ENCODE peak calls at places on chromosomes 11 and 22, in nine cellular contexts. S is omental fat pad, M is foreskin fibroblast, K is OCI-LY7, R is left ventricle myocardium inferior, H is HCT116, G is nephron progenitor cell, V is mucosa of descending colon, F is astrocyte of the spinal cord. D is an unnamed sample.

GRCh38 chr22:45917146-45917545 is 59.8 kb downstream of the WNT7B start:
- DNase-seq in K (no peak), H (no peak), M (no peak), F (no peak), S (no peak), R (no peak), V (no peak), G (no peak), D (no peak)

GRCh38 chr11:35927730-35928129 is 16.1 kb upstream of the LDLRAD3 start:
- DNase-seq in G (no peak), R (peak), M (peak), H (no peak), K (no peak), V (peak), F (no peak), S (peak), D (no peak)

GRCh38 chr22:44587004-44587793 is 89.2 kb upstream of the RTL6 start:
- DNase-seq in H (no peak), F (peak), K (no peak), S (no peak), M (no peak), V (no peak), G (peak), R (peak), D (no peak)

GRCh38 chr22:36659762-36660509 is 43.6 kb downstream of the CACNG2 start:
- DNase-seq in V (peak), F (peak), R (peak), H (peak), G (no peak), M (peak), S (peak), K (no peak), D (no peak)

GRCh38 chr22:49770454-49771265 is 57.0 kb downstream of the BRD1 start:
- DNase-seq in F (no peak), R (peak), H (no peak), M (no peak), V (peak), G (no peak), S (no peak), K (no peak), D (no peak)

GRCh38 chr22:19510919-19511341 is 13.3 kb downstream of the CLDN5 start:
- DNase-seq in H (no peak), F (no peak), R (no peak), K (no peak), M (no peak), S (no peak), G (no peak), V (no peak), D (no peak)

GRCh38 chr11:94948070-94948617 is 25.2 kb downstream of the CWC15 start:
- DNase-seq in M (peak), F (peak), K (no peak), V (no peak), G (no peak), S (no peak), H (no peak), R (no peak), D (no peak)

GRCh38 chr11:13923716-13924650 is 38.5 kb upstream of the SPON1 start:
- DNase-seq in H (peak), F (no peak), S (no peak), V (no peak), K (peak), M (no peak), R (no peak), G (no peak), D (no peak)

GRCh38 chr22:32803020-32803758 is 1.7 kb downstream of the TIMP3 start:
- DNase-seq in M (peak), S (no peak), R (peak), F (peak), K (no peak), V (no peak), G (peak), H (no peak), D (no peak)

GRCh38 chr11:35364101-35364780 is 55.1 kb downstream of the SLC1A2 start:
- DNase-seq in G (no peak), V (no peak), K (no peak), F (peak), H (peak), M (peak), R (peak), S (no peak), D (no peak)

GRCh38 chr11:35192347-35192746 is 53.4 kb downstream of the CD44 start:
- DNase-seq in S (no peak), F (no peak), K (no peak), M (peak), H (no peak), R (peak), V (peak), G (peak), D (no peak)

GRCh38 chr11:9232482-9232881 is 32.7 kb downstream of the DENND5A start:
- DNase-seq in F (no peak), M (no peak), V (no peak), R (no peak), S (no peak), G (no peak), K (no peak), H (no peak), D (no peak)

GRCh38 chr11:7307836-7308235 is 56.1 kb downstream of the SYT9 start:
- DNase-seq in S (no peak), F (no peak), R (no peak), G (no peak), H (no peak), V (no peak), M (no peak), K (no peak), D (no peak)

GRCh38 chr11:3959015-3959917 is 103.8 kb downstream of the STIM1 start:
- DNase-seq in M (peak), R (no peak), F (peak), G (no peak), H (no peak), V (no peak), K (peak), S (no peak), D (no peak)

GRCh38 chr22:22840778-22841177 is 46.8 kb upstream of the IGLL5 start:
- DNase-seq in R (no peak), H (no peak), V (no peak), G (no peak), S (no peak), M (no peak), F (no peak), K (no peak), D (no peak)

GRCh38 chr11:125591659-125592304 is 870 bp upstream of the STT3A start:
- DNase-seq in H (no peak), G (peak), F (peak), S (peak), R (peak), K (peak), V (peak), M (peak), D (peak)

GRCh38 chr11:112513936-112514716 is 253.5 kb upstream of the PLET1 start:
- DNase-seq in K (no peak), G (no peak), S (no peak), F (no peak), R (no peak), H (no peak), V (no peak), M (no peak), D (peak)

GRCh38 chr11:46017341-46017740 is 94.9 kb downstream of the LARGE2 start:
- DNase-seq in F (no peak), H (no peak), K (no peak), G (no peak), R (no peak), M (no peak), V (no peak), S (no peak), D (no peak)
- TF ChIP-seq CTCF in F (no peak), H (no peak), K (no peak), G (no peak), R (no peak), M (no peak), V (no peak), S (no peak), D (peak)

GRCh38 chr22:48748113-48748859 is 1079.4 kb downstream of the BRD1 start:
- DNase-seq in G (no peak), K (no peak), M (no peak), R (no peak), V (peak), H (no peak), F (no peak), S (peak), D (no peak)
- TF ChIP-seq CTCF in G (no peak), K (no peak), M (no peak), R (no peak), V (no peak), H (no peak), F (no peak), S (no peak), D (no peak)

GRCh38 chr22:38124236-38124974 is 13.9 kb upstream of the BAIAP2L2 start:
- DNase-seq in V (no peak), R (no peak), H (no peak), K (no peak), M (no peak), G (no peak), F (no peak), S (no peak), D (no peak)

GRCh38 chr22:38120359-38121110 is 10.1 kb upstream of the BAIAP2L2 start:
- DNase-seq in V (peak), K (no peak), G (no peak), F (no peak), H (no peak), S (no peak), R (no peak), M (no peak), D (no peak)

GRCh38 chr22:38125038-38125610 is 14.6 kb upstream of the BAIAP2L2 start:
- DNase-seq in R (no peak), M (no peak), F (no peak), K (no peak), V (no peak), G (no peak), H (no peak), S (no peak), D (no peak)

GRCh38 chr22:38125731-38126344 is 15.4 kb upstream of the BAIAP2L2 start:
- DNase-seq in H (no peak), K (no peak), R (no peak), S (no peak), F (no peak), G (no peak), V (no peak), M (no peak), D (no peak)

DNA sequence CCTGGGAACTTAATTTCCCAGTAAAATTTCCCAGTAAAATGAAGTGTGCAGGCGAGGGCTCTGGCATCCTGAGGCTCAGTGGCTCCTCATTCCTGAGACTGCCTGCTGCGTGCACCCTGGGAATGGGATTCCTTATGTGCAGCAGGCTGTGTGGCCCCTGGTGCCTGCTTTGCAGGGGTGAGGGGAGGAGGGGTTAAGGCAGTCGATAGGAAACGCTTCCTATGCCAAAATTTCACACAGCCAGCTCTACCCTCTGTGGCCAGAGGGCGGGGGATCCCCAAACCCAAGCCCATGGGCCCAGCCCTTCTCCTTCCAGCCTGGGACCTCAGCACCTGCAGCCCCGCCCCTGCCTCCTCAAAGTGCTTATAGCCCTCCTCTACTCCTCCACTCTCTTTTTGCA is 12.1 kb upstream of the BAIAP2L2 start:
- DNase-seq in G (no peak), K (peak), M (no peak), R (no peak), F (no peak), S (no peak), H (no peak), V (no peak), D (no peak)
- TF ChIP-seq CTCF in G (no peak), K (no peak), M (no peak), R (no peak), F (no peak), S (no peak), H (no peak), V (no peak), D (no peak)

GRCh38 chr22:25382762-25383161 is 163.3 kb downstream of the CRYBB2 start:
- DNase-seq in V (no peak), R (no peak), F (no peak), K (no peak), M (no peak), H (no peak), G (no peak), S (no peak), D (no peak)
- TF ChIP-seq CTCF in V (no peak), R (peak), F (peak), K (peak), M (peak), H (no peak), G (no peak), S (no peak), D (no peak)

GRCh38 chr11:68008381-68009337 is 1.5 kb upstream of the ALDH3B1 start:
- DNase-seq in F (no peak), R (no peak), S (no peak), V (peak), G (no peak), H (no peak), K (peak), M (no peak), D (no peak)

GRCh38 chr11:68007498-68008380 is 2.4 kb upstream of the ALDH3B1 start:
- DNase-seq in H (no peak), S (no peak), M (no peak), V (peak), G (no peak), R (no peak), F (no peak), K (no peak), D (no peak)

GRCh38 chr11:68010058-68011041 is at the start of gene ALDH3B1:
- DNase-seq in M (peak), G (peak), F (peak), S (peak), V (peak), R (peak), K (peak), H (peak), D (peak)

GRCh38 chr11:68011046-68011943 is 1.2 kb downstream of the ALDH3B1 start:
- DNase-seq in M (no peak), H (no peak), F (no peak), V (no peak), R (no peak), K (no peak), G (no peak), S (no peak), D (no peak)

DNA sequence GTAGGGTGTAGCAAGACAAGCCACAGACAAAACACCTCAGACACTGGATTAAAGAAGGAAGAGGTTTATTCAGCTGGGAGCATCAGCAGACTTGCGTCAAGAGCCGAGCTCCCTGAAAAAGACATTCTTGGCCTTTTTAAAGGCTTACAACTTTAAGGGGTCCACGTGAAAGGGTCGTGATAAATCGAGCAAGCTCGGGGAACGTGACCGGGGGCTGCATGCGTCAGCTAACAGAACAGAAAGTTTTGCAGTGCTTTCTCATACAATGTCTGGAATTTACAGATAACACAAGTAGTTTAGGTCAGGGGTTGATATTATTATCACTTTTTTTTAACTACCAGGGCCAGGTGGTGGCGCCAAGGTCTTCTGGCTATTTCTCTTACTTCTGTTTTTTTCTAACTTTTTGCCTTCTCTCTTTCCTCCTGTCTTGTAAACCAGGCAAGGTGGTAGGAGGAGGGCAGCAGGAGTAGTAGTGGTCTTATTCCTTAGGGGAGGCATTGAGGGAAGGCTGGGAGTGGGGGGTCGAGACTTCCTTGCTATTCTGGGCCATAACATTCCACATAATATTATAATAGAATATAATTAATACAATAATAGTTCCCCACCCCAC is 631 bp upstream of the ALDH3B1 start:
- DNase-seq in R (no peak), F (peak), S (no peak), K (peak), H (no peak), G (no peak), V (no peak), M (peak), D (no peak)
- TF ChIP-seq CTCF in R (no peak), F (peak), S (no peak), K (peak), H (no peak), G (no peak), V (no peak), M (peak), D (no peak)

GRCh38 chr11:119473226-119473625 is 50.3 kb upstream of the THY1 start:
- DNase-seq in V (no peak), S (no peak), M (no peak), K (no peak), H (no peak), G (no peak), F (no peak), R (no peak), D (no peak)

GRCh38 chr11:119470316-119471266 is 47.6 kb upstream of the THY1 start:
- DNase-seq in F (peak), K (no peak), V (no peak), R (no peak), S (no peak), M (peak), G (no peak), H (no peak), D (no peak)

GRCh38 chr11:119472186-119472855 is 49.3 kb upstream of the THY1 start:
- DNase-seq in V (no peak), H (no peak), G (no peak), R (no peak), K (no peak), F (peak), S (no peak), M (peak), D (no peak)

GRCh38 chr11:119472856-119473222 is 49.9 kb upstream of the THY1 start:
- DNase-seq in V (no peak), S (no peak), G (no peak), F (no peak), R (no peak), M (no peak), K (no peak), H (no peak), D (no peak)

DNA sequence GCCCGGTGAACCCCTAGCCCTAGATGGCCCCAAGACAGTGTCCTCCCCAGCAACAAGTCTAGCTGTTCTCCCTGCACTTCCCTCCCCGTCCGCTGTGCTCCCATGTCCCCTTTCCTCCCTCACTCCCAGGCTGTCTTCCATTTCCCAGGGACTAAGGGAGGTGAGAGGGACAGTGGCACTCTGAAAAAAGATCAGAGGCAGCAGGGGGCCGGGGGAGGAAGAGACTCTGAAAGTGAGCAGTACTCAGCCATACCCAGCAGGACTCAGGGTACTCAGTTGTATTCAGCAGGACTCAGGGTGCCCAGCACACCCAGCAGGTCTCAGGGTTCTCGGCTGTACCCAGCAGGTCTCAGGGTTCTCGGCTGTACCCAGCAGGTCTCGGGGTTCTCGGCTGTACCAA is 48.4 kb upstream of the THY1 start:
- DNase-seq in F (no peak), S (no peak), K (no peak), G (no peak), M (no peak), R (no peak), H (no peak), V (no peak), D (no peak)
- TF ChIP-seq CTCF in F (no peak), S (no peak), K (no peak), G (no peak), M (no peak), R (no peak), H (no peak), V (no peak), D (no peak)

GRCh38 chr22:37784829-37785495 is 22.8 kb upstream of the GCAT start:
- DNase-seq in K (no peak), H (peak), F (no peak), R (no peak), V (peak), S (no peak), M (no peak), G (no peak), D (no peak)

GRCh38 chr22:37777122-37777687 is 30.5 kb upstream of the GCAT start:
- DNase-seq in G (peak), V (peak), R (no peak), F (peak), S (no peak), M (peak), H (peak), K (peak), D (no peak)

GRCh38 chr22:37782340-37783168 is 25.2 kb upstream of the GCAT start:
- DNase-seq in F (peak), V (no peak), K (no peak), R (no peak), M (peak), G (no peak), H (peak), S (no peak), D (no peak)

GRCh38 chr22:37778370-37779009 is 29.2 kb upstream of the GCAT start:
- DNase-seq in K (no peak), F (no peak), H (no peak), V (no peak), R (no peak), M (no peak), G (no peak), S (no peak), D (no peak)

GRCh38 chr22:37781434-37782059 is 26.2 kb upstream of the GCAT start:
- DNase-seq in M (peak), H (no peak), F (no peak), V (no peak), K (peak), R (no peak), G (no peak), S (no peak), D (no peak)
- TF ChIP-seq CTCF in M (peak), H (no peak), F (peak), V (no peak), K (peak), R (peak), G (no peak), S (no peak), D (no peak)

DNA sequence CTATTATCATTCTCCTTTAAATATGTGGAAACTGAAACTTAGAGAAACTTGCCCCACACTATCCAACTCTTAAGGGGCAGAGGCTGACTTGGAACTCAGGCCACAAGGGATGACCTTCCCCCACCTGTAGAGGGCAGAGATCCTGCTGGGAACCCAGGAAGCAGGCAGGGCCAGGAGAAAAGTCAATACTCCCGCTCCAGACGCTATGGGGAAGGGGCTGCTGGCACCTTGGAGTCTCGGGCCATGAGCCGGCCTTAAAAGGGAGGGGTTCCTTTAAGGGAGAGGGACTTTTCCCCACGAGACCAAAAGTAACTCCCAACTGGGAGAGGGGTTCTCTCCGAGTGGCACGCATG is 620 bp upstream of the ANO5 start:
- DNase-seq in M (peak), F (no peak), R (peak), V (peak), H (no peak), S (no peak), K (no peak), G (no peak), D (no peak)
- TF ChIP-seq CTCF in M (no peak), F (no peak), R (no peak), V (no peak), H (no peak), S (no peak), K (no peak), G (peak), D (peak)

GRCh38 chr11:64268687-64269379 is 15.6 kb downstream of the BAD start:
- DNase-seq in F (peak), K (peak), S (no peak), G (peak), H (no peak), V (peak), M (peak), R (peak), D (peak)

GRCh38 chr11:64268028-64268686 is 16.3 kb downstream of the BAD start:
- DNase-seq in K (no peak), V (no peak), H (no peak), R (no peak), M (no peak), F (no peak), G (no peak), S (no peak), D (no peak)

GRCh38 chr11:64271339-64272132 is 12.9 kb downstream of the BAD start:
- DNase-seq in V (peak), S (peak), G (peak), H (no peak), F (peak), M (peak), R (peak), K (peak), D (peak)

GRCh38 chr11:64267207-64267945 is 16.0 kb downstream of the PLCB3 start:
- DNase-seq in G (no peak), F (no peak), V (no peak), R (no peak), M (no peak), H (no peak), S (no peak), K (no peak), D (no peak)

GRCh38 chr11:64269380-64270234 is 14.9 kb downstream of the BAD start:
- DNase-seq in H (peak), S (peak), R (peak), F (peak), K (peak), G (peak), M (peak), V (peak), D (peak)
- TF ChIP-seq CTCF in H (no peak), S (no peak), R (no peak), F (no peak), K (peak), G (no peak), M (no peak), V (no peak), D (no peak)

D was measured in glutamatergic neuron.